ENCODE peak calls at places on chromosomes 6 and 20, in four cellular contexts. F is C1 segment of cervical spinal cord, I is astrocyte of the spinal cord, T is OCI-LY7. M is an unnamed sample.

GRCh38 chr20:48236485-48237055 is 451.3 kb upstream of the SULF2 start:
- DNase-seq in F (no peak), I (no peak), T (no peak), M (peak)

GRCh38 chr6:97630592-97630991 is 347.6 kb upstream of the MMS22L start:
- DNase-seq in F (no peak), I (peak), T (no peak), M (no peak)

GRCh38 chr6:44254201-44254956 is 2.9 kb downstream of the SLC35B2 start:
- DNase-seq in F (no peak), I (no peak), T (no peak), M (no peak)

GRCh38 chr6:56491606-56492328 is 150.9 kb downstream of the DST start:
- DNase-seq in F (no peak), I (peak), T (no peak), M (peak)

GRCh38 chr20:14214046-14214445 is 123.4 kb downstream of the FLRT3 start:
- DNase-seq in F (no peak), I (no peak), T (no peak), M (no peak)

GRCh38 chr6:3409699-3410384 is 47.0 kb downstream of the SLC22A23 start:
- DNase-seq in F (no peak), I (no peak), T (no peak), M (no peak)

GRCh38 chr6:170086639-170087420 is 204.0 kb downstream of the DLL1 start:
- DNase-seq in F (no peak), I (no peak), T (no peak), M (no peak)

GRCh38 chr20:59122377-59122932 is 41.2 kb upstream of the ZNF831 start:
- DNase-seq in F (no peak), I (no peak), T (peak), M (no peak)

GRCh38 chr6:23181301-23182110 is 612.1 kb downstream of the HDGFL1 start:
- DNase-seq in F (no peak), I (no peak), T (no peak), M (no peak)